ENCODE peak calls at places on chromosomes 11 and 22, in eight cellular contexts. D is heart left ventricle, V is A549, W is adrenal gland, L is GM23338, Q is fibroblast of mammary gland, H is heart right ventricle, N is thoracic aorta. G is an unnamed sample.

GRCh38 chr11:86955674-86956522 is 703 bp upstream of the FZD4 start:
- DNase-seq in Q (peak; percentile 58), V (peak; percentile 76), D (peak; percentile 91), N (peak; percentile 38), H (peak; percentile 89), L (peak; percentile 89), W (peak; percentile 87), G (peak; percentile 21)

GRCh38 chr11:19566583-19567379 is 145.9 kb upstream of the NAV2 start:
- DNase-seq in D (no peak), H (no peak), Q (no peak), N (no peak), W (no peak), L (no peak), V (no peak), G (no peak)

GRCh38 chr11:19606856-19607655 is 105.6 kb upstream of the NAV2 start:
- DNase-seq in H (no peak), Q (no peak), L (no peak), W (no peak), D (no peak), V (no peak), N (no peak), G (no peak)

GRCh38 chr22:27065259-27065658 is 407.9 kb downstream of the MIAT start:
- DNase-seq in N (no peak), D (no peak), W (no peak), Q (no peak), H (no peak), V (no peak), L (peak; percentile 20), G (no peak)

GRCh38 chr11:128424867-128425285 is 162.5 kb downstream of the ETS1 start:
- DNase-seq in L (no peak), W (no peak), N (no peak), D (peak; percentile 73), H (peak; percentile 53), Q (peak; percentile 45), V (peak; percentile 8), G (no peak)

GRCh38 chr22:37260939-37261338 is 16.9 kb upstream of the RAC2 start:
- DNase-seq in W (peak; percentile 68), V (peak; percentile 58), H (peak; percentile 36), Q (peak; percentile 51), D (peak; percentile 57), N (no peak), L (peak; percentile 87), G (no peak)

GRCh38 chr11:113550179-113550578 is 75.0 kb upstream of the DRD2 start:
- DNase-seq in V (no peak), D (no peak), L (no peak), H (no peak), W (no peak), N (no peak), Q (no peak), G (no peak)

GRCh38 chr22:49929553-49929979 is 11.1 kb downstream of the CRELD2 start:
- DNase-seq in D (no peak), V (no peak), W (no peak), Q (peak; percentile 15), H (peak; percentile 77), N (no peak), L (peak; percentile 81), G (no peak)

GRCh38 chr11:9568854-9569587 is 4.4 kb upstream of the WEE1 start:
- DNase-seq in V (peak; percentile 90), Q (peak; percentile 90), N (no peak), D (peak; percentile 47), L (peak; percentile 92), H (peak; percentile 25), W (peak; percentile 19), G (peak; percentile 87)

GRCh38 chr11:12508151-12508740 is 130.9 kb downstream of the PARVA start:
- DNase-seq in D (no peak), H (no peak), Q (peak; percentile 81), N (no peak), W (no peak), L (no peak), V (no peak), G (peak; percentile 74)

GRCh38 chr11:528166-528814 is 7.1 kb downstream of the HRAS start:
- DNase-seq in H (no peak), W (no peak), V (no peak), Q (no peak), N (no peak), L (no peak), D (no peak), G (no peak)

GRCh38 chr11:59417023-59417422 is 9.2 kb downstream of the OR5A2 start:
- DNase-seq in V (no peak), Q (no peak), H (no peak), W (no peak), N (no peak), D (no peak), L (no peak), G (no peak)

GRCh38 chr11:60957188-60957587 is 5.2 kb upstream of the SLC15A3 start:
- DNase-seq in V (no peak), Q (peak; percentile 87), N (no peak), L (no peak), W (no peak), H (no peak), D (no peak), G (no peak)

GRCh38 chr11:92845390-92846185 is 123.9 kb upstream of the MTNR1B start:
- DNase-seq in H (no peak), N (no peak), L (no peak), Q (no peak), V (no peak), D (no peak), W (no peak), G (no peak)

GRCh38 chr11:40293655-40294342 is 1165.7 kb downstream of the LRRC4C start:
- DNase-seq in V (peak; percentile 82), L (peak; percentile 94), Q (peak; percentile 86), H (peak; percentile 44), N (no peak), D (peak; percentile 32), W (peak; percentile 75), G (peak; percentile 56)

DNA sequence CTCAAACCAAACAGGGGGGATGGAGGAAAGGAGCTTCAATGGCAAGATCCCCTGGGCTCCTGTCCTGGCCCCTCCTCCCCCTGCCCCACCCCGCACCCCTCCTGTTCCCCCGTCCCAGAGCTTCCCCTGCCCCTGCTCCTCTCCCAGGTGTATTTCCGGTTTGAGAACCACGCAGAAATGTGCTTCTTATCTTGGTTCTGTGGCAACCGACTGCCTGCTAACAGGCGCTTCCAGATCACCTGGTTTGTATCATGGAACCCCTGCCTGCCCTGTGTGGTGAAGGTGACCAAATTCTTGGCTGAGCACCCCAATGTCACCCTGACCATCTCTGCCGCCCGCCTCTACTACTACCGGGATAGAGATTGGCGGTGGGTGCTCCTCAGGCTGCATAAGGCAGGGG is 4.0 kb downstream of the APOBEC3D start:
- DNase-seq in D (no peak), V (no peak), N (no peak), L (no peak), W (no peak), Q (no peak), H (no peak), G (no peak)
- H3K4me3 ChIP-seq in D (no peak overlapping the region), V (no peak overlapping the region), N (no peak overlapping the region), L (no peak overlapping the region), W (no peak overlapping the region), Q (no peak overlapping the region), H (no peak overlapping the region), G (no peak overlapping the region)

DNA sequence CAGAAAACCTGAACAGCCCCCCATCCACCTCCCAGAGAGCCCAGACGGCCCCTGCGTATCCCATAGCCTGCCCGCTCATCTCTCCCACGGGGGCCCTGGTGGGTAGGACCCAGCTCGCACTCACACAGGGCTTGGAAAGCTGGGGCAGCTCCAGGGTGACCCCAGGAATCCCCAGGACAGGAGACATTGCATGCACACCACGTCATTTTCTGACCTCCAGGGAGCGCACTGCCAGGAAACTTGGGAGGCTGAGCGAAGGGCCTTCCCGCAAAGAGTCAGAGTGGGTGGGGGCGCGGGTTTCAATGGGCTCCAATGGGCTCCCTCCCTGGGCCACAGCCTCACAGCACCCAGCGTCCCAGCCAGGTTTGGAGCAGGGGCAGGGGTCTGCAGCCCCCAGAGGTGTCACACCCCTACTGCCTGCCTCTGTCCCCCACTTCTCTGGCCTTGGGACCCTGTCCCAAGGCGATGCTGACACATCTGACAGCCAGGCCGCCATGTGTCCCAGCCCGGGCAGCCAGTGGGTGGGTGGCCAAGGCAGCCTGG is 8.2 kb upstream of the SYT8 start:
- DNase-seq in V (peak; percentile 44), N (peak; percentile 77), D (no peak), L (peak; percentile 63), H (peak; percentile 22), W (no peak), Q (peak; percentile 41), G (no peak)
- TF ChIP-seq CTCF in V (no peak), N (no peak), D (no peak), L (peak; percentile 59), H (no peak), W (no peak), Q (no peak), G (peak; percentile 7)

DNA sequence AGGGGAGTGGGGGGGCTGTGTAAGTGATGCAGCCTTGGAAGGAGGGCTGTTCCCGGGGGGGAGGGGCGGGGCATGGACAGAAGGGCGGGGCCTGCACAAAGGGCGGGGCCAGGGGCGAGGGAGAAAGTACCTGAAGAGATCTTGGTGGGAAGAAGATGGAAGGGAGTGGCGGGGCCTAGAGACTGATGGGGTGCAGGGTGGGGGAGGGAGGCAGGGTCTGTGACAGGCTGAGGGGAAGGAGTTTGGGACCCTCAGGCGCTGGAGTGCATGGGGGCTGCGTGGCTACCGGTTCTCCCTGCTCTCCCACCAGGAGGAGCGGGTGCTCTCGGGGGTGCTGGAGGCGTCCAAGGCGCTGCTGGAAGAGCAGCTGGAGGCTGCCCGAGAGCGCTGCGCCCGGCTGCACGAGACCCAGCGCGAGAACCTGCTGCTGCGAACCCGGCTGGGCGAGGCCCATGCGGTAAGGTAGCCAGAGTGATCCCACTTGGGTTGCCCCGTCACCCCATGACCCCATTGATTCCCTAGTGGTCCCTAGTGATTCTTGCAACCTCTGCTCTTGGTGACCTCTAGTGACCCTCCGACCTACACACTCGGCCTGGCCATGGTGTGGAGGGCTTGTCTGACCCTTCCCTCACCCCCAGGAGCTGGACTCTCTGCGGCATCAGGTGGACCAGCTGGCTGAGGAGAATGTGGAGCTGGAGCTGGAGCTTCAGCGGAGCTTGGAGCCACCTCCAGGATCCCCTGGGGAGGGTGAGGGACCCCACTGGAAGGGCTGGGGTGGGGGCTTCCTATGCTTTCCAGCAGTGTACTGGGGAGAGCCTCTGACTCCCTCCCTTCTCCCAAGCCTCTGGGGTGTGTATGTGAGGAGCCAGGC is 3.1 kb downstream of the CCDC88B start:
- DNase-seq in W (no peak), N (no peak), H (no peak), V (no peak), L (no peak), D (no peak), Q (no peak), G (no peak)
- H3K4me3 ChIP-seq in W (peak overlapping the region; percentile 43), N (peak overlapping the region; percentile 68), H (peak overlapping the region; percentile 48), V (peak overlapping the region; percentile 38), L (peak overlapping the region; percentile 74), D (no peak overlapping the region), Q (peak overlapping the region; percentile 12), G (no peak overlapping the region)

DNA sequence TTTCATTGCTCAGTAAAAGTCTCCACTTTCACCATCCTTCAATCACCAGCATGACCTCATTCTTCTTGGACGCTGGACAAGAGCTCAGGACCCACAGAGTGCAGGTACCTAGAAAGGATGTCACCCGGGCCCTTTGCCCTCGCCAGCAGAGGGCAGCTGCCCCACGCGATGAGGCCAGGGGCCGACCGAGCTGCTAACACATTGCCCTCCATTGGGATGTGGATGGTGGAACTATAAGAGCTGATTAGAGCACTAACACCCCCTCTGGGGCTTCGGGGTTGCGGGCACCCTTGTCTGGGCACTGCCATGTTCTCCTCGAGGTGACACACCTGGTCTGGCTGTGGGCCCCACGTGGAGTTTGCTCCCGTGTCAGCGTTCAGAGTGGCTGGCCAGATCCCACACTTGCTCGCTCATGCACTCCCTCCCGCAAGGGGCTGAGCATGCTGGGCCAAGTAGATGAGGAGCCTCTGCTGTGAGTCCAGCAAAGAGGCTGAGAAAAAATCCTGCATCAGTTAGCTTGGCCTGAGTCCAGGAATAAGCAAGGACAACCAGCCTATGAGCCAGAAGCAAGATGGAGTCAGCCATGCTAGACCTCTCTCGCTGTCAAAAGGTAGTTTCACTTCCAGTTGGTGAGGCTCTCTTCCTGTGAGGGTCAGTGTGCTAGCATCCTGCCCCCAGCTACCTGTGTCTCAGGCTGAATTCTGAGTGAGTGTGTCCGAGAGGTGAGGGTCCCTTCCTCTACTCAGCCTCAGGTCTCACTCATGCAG is 9.8 kb downstream of the KRTAP5-6 start:
- DNase-seq in V (peak; percentile 67), Q (peak; percentile 9), D (no peak), W (no peak), N (no peak), L (no peak), H (no peak), G (no peak)
- TF ChIP-seq CTCF in V (peak; percentile 51), Q (peak; percentile 23), D (peak; percentile 29), W (peak; percentile 24), N (no peak), L (peak; percentile 43), H (peak; percentile 34), G (peak; percentile 19)